ENCODE peak calls at places on chromosomes 6 and 20, in five cellular contexts. A is heart left ventricle, F is foreskin fibroblast, E is psoas muscle, L is cardiac muscle cell. Q is an unnamed sample.

GRCh38 chr20:46683939-46684750 is 5.1 kb downstream of the TP53RK start:
- DNase-seq in A (peak), F (peak), E (peak), L (peak), Q (no peak)

GRCh38 chr6:2245954-2246863 is 804 bp upstream of the GMDS start:
- DNase-seq in A (peak), F (peak), E (peak), L (peak), Q (peak)

GRCh38 chr20:32585011-32585518 is at the start of gene NOL4L:
- DNase-seq in A (peak), F (no peak), E (no peak), L (peak), Q (no peak)

GRCh38 chr6:373773-374724 is 17.5 kb upstream of the IRF4 start:
- DNase-seq in A (no peak), F (no peak), E (no peak), L (peak), Q (no peak)

GRCh38 chr6:44003345-44004061 is 123.7 kb downstream of the MRPL14 start:
- DNase-seq in A (no peak), F (no peak), E (peak), L (no peak), Q (no peak)

GRCh38 chr6:22821664-22822320 is 252.4 kb downstream of the HDGFL1 start:
- DNase-seq in A (no peak), F (peak), E (no peak), L (no peak), Q (no peak)

GRCh38 chr6:118606268-118606667 is 45.1 kb downstream of the CEP85L start:
- DNase-seq in A (no peak), F (no peak), E (no peak), L (no peak), Q (no peak)

GRCh38 chr6:49618257-49618656 is 18.4 kb downstream of the RHAG start:
- DNase-seq in A (no peak), F (no peak), E (no peak), L (no peak), Q (no peak)

GRCh38 chr20:37823276-37823980 is 79.5 kb upstream of the VSTM2L start:
- DNase-seq in A (no peak), F (no peak), E (no peak), L (no peak), Q (no peak)

GRCh38 chr6:37135835-37136694 is 33.9 kb upstream of the PIM1 start:
- DNase-seq in A (no peak), F (no peak), E (no peak), L (no peak), Q (no peak)

GRCh38 chr20:61447950-61448349 is 195.9 kb downstream of the CDH4 start:
- DNase-seq in A (no peak), F (no peak), E (no peak), L (no peak), Q (no peak)
- H3K4me3 ChIP-seq in A (no peak), F (no peak), E (no peak), L (no peak), Q (no peak)

DNA sequence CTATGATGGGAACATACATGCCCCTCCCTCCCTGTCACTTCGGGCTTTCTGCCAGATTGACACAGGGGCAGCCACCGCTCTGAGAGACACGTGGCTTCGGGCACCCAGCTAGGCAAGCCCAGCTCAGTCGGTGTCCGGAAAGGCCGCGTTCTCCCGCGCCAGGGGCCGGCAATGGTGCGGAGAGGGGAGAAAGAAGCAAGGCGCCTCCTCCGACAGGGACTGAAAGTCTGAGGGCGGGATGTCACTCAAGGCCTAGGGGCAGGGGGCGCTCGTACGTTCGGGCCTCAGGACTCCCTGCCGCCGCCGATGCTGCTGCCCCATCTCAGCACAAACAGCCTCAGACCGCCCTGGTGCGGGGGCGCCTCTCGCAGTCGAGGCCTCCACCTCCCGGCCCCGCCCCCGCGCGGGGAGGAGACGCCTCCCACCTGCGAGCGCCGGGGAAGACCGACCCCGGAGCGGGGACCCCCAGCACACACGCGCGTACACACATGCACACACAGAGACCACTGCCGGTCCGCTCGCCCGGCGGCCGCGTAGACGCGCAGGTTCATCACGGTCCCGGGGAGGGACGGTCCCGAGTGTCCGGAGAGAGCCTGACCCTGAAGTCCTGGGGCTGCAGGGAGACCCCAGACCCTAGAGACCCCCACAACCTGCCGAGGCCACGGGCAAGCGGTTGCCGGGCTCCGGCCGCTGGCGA is 1.9 kb downstream of the GRM4 start:
- DNase-seq in A (no peak), F (no peak), E (peak), L (peak), Q (no peak)
- TF ChIP-seq CTCF in A (no peak), F (peak), E (no peak), L (no peak), Q (peak)

GRCh38 chr20:63471719-63472158 is 716 bp downstream of the KCNQ2 start:
- DNase-seq in A (no peak), F (no peak), E (no peak), L (no peak), Q (no peak)
- H3K4me3 ChIP-seq in A (peak), F (no peak), E (no peak), L (peak), Q (no peak)

GRCh38 chr6:161418458-161418945 is 144.6 kb upstream of the AGPAT4 start:
- DNase-seq in A (no peak), F (peak), E (no peak), L (peak), Q (no peak)
- TF ChIP-seq CTCF in A (peak), F (peak), E (peak), L (peak), Q (peak)

GRCh38 chr6:112690497-112691202 is 343.5 kb downstream of the RFPL4B start:
- DNase-seq in A (no peak), F (peak), E (no peak), L (no peak), Q (peak)

GRCh38 chr6:112694986-112695385 is 347.9 kb downstream of the RFPL4B start:
- DNase-seq in A (no peak), F (no peak), E (no peak), L (no peak), Q (no peak)

GRCh38 chr6:112691289-112691688 is 344.2 kb downstream of the RFPL4B start:
- DNase-seq in A (no peak), F (peak), E (no peak), L (no peak), Q (peak)
- H3K4me3 ChIP-seq in A (no peak), F (no peak), E (no peak), L (no peak), Q (no peak)

DNA sequence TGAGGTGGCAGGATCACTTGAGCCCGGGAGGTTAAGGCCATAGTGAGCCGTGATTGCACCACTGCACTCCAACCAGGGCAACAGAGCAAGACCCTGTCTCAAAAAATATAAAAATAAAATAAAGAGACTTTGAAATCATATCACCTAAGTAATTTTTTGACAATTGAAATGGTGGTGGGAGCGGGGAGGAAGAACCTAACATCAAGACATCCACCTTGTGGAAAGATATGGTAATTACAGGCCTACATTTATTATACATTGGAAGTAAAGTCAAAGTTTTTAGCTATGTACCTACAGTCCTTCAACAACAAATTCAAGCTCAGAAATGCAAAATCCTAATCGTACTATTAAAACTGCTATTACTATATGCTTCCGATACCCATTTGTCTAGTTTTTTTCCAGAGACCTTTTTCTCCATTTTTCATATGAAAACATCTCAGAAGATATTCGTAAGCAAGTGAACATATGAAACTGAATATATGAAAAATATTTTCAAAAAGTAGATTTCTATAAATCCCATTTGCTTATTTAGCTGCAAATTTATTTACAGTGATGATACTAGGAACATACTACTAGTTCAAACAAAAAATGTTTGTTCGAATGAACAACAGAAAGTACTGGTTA is 83.3 kb downstream of the SYCP2 start:
- DNase-seq in A (no peak), F (peak), E (no peak), L (peak), Q (no peak)
- TF ChIP-seq CTCF in A (peak), F (peak), E (peak), L (peak), Q (peak)

GRCh38 chr6:71226151-71226550 is 62.5 kb upstream of the OGFRL1 start:
- DNase-seq in A (no peak), F (no peak), E (no peak), L (no peak), Q (no peak)
- H3K4me3 ChIP-seq in A (no peak), F (no peak), E (no peak), L (no peak), Q (no peak)

GRCh38 chr6:164897523-164898094 is 411.8 kb downstream of the C6orf118 start:
- DNase-seq in A (no peak), F (no peak), E (no peak), L (no peak), Q (no peak)
- TF ChIP-seq CTCF in A (no peak), F (no peak), E (no peak), L (no peak), Q (no peak)

Q was measured in retinal pigment epithelial cell.